ENCODE peak calls at places on chromosome 11, in seven cellular contexts. D is prostate gland, L is nephron progenitor cell, E is A549, N is DND-41, Q is upper lobe of left lung, P is GM10248. A is an unnamed sample.

GRCh38 chr11:14310696-14311095 is 48.3 kb downstream of the RRAS2 start:
- DNase-seq in D (no peak), L (no peak), E (no peak), N (no peak), Q (no peak), P (no peak), A (no peak)

GRCh38 chr11:128497057-128497957 is 90.1 kb downstream of the ETS1 start:
- DNase-seq in D (peak), L (no peak), E (peak), N (no peak), Q (no peak), P (peak), A (peak)

GRCh38 chr11:16154715-16155396 is 201.5 kb downstream of the SOX6 start:
- DNase-seq in D (no peak), L (no peak), E (peak), N (no peak), Q (peak), P (no peak), A (no peak)

GRCh38 chr11:118921121-118921928 is 4.4 kb downstream of the BCL9L start:
- DNase-seq in D (no peak), L (no peak), E (peak), N (no peak), Q (peak), P (no peak), A (no peak)

GRCh38 chr11:116955949-116956348 is 118.5 kb upstream of the APOA1 start:
- DNase-seq in D (no peak), L (no peak), E (no peak), N (no peak), Q (no peak), P (no peak), A (no peak)

GRCh38 chr11:123202723-123203122 is 7.7 kb upstream of the CLMP start:
- DNase-seq in D (no peak), L (no peak), E (no peak), N (no peak), Q (no peak), P (no peak), A (no peak)

GRCh38 chr11:15800121-15800800 is 556.1 kb downstream of the SOX6 start:
- DNase-seq in D (no peak), L (no peak), E (no peak), N (no peak), Q (peak), P (no peak), A (peak)

GRCh38 chr11:34975482-34975881 is 59.1 kb downstream of the PDHX start:
- DNase-seq in D (no peak), L (no peak), E (peak), N (no peak), Q (no peak), P (no peak), A (no peak)

GRCh38 chr11:34305095-34305692 is 52.6 kb downstream of the ABTB2 start:
- DNase-seq in D (peak), L (no peak), E (no peak), N (no peak), Q (no peak), P (no peak), A (no peak)

GRCh38 chr11:45751430-45751829 is 53.5 kb upstream of the SLC35C1 start:
- DNase-seq in D (no peak), L (peak), E (no peak), N (no peak), Q (no peak), P (no peak), A (no peak)

GRCh38 chr11:102653744-102654291 is 28.7 kb upstream of the MMP20 start:
- DNase-seq in D (no peak), L (no peak), E (no peak), N (no peak), Q (no peak), P (no peak), A (no peak)

GRCh38 chr11:102446606-102447005 is 6.0 kb downstream of the TMEM123 start:
- DNase-seq in D (no peak), L (no peak), E (peak), N (no peak), Q (no peak), P (no peak), A (no peak)

GRCh38 chr11:77874206-77874605 is 53.3 kb downstream of the AAMDC start:
- DNase-seq in D (no peak), L (no peak), E (no peak), N (no peak), Q (no peak), P (no peak), A (no peak)

GRCh38 chr11:32108576-32108975 is 17.7 kb downstream of the RCN1 start:
- DNase-seq in D (no peak), L (no peak), E (no peak), N (no peak), Q (no peak), P (no peak), A (no peak)

GRCh38 chr11:13495929-13496328 is at the start of gene PTH:
- DNase-seq in D (no peak), L (no peak), E (no peak), N (no peak), Q (no peak), P (no peak), A (no peak)

GRCh38 chr11:129237880-129238638 is 45.9 kb upstream of the ARHGAP32 start:
- DNase-seq in D (no peak), L (no peak), E (no peak), N (no peak), Q (no peak), P (no peak), A (no peak)

GRCh38 chr11:86115542-86116385 is 46.9 kb upstream of the PICALM start:
- DNase-seq in D (no peak), L (no peak), E (peak), N (no peak), Q (no peak), P (no peak), A (no peak)

GRCh38 chr11:74853223-74853622 is 95.7 kb downstream of the XRRA1 start:
- DNase-seq in D (no peak), L (no peak), E (no peak), N (no peak), Q (no peak), P (no peak), A (no peak)

GRCh38 chr11:128336203-128336602 is 251.2 kb downstream of the ETS1 start:
- DNase-seq in D (no peak), L (peak), E (peak), N (no peak), Q (peak), P (no peak), A (no peak)

GRCh38 chr11:2102132-2102882 is 36.9 kb downstream of the IGF2 start:
- DNase-seq in D (no peak), L (no peak), E (no peak), N (no peak), Q (no peak), P (no peak), A (no peak)

GRCh38 chr11:66281776-66282467 is 3.9 kb downstream of the CNIH2 start:
- DNase-seq in D (no peak), L (no peak), E (no peak), N (no peak), Q (no peak), P (no peak), A (no peak)

GRCh38 chr11:34053161-34053686 is 1.7 kb downstream of the CAPRIN1 start:
- DNase-seq in D (peak), L (peak), E (peak), N (peak), Q (peak), P (peak), A (peak)

GRCh38 chr11:123186291-123186690 is 8.8 kb downstream of the CLMP start:
- DNase-seq in D (no peak), L (no peak), E (no peak), N (no peak), Q (no peak), P (no peak), A (no peak)

GRCh38 chr11:10164621-10165020 is 129.4 kb downstream of the SBF2 start:
- DNase-seq in D (no peak), L (no peak), E (no peak), N (no peak), Q (no peak), P (no peak), A (no peak)

GRCh38 chr11:65207918-65208784 is 26.4 kb downstream of the CAPN1 start:
- DNase-seq in D (no peak), L (no peak), E (no peak), N (no peak), Q (peak), P (no peak), A (no peak)

GRCh38 chr11:39992550-39992949 is 1466.9 kb downstream of the LRRC4C start:
- DNase-seq in D (no peak), L (no peak), E (no peak), N (no peak), Q (no peak), P (no peak), A (no peak)

GRCh38 chr11:82505384-82505783 is 228.3 kb downstream of the FAM181B start:
- DNase-seq in D (no peak), L (no peak), E (no peak), N (no peak), Q (no peak), P (no peak), A (no peak)

GRCh38 chr11:93541884-93542752 is 1.1 kb downstream of the SMCO4 start:
- DNase-seq in D (peak), L (no peak), E (peak), N (peak), Q (peak), P (peak), A (peak)
- TF ChIP-seq CTCF in D (no peak), L (no peak), E (no peak), N (no peak), Q (no peak), P (no peak), A (no peak)

GRCh38 chr11:126607374-126607773 is 251.9 kb downstream of the ST3GAL4 start:
- DNase-seq in D (peak), L (peak), E (peak), N (peak), Q (no peak), P (peak), A (peak)
- TF ChIP-seq CTCF in D (peak), L (peak), E (peak), N (peak), Q (no peak), P (peak), A (peak)

GRCh38 chr11:72856551-72857342 is 42.5 kb downstream of the ATG16L2 start:
- DNase-seq in D (no peak), L (no peak), E (no peak), N (no peak), Q (no peak), P (no peak), A (no peak)
- TF ChIP-seq CTCF in D (no peak), L (no peak), E (no peak), N (no peak), Q (no peak), P (no peak), A (no peak)

DNA sequence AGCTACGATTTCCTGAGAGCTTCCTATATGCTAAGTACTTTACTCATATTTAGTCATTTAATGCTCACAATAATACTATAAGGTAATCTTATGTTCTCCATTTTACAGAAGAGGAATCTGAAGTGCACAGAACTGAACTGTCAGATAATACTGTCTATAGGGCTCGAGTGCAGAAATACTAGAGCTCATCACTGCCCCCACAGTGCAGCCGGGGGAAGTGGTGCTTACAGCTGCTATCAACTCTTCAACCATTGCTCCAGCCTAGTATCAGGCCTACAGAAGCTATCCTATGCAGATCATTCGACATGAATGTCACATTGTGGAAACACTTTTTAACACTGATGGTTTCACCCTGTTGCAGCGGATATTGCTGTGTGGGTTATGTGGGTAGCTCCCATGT is 929.9 kb downstream of the NTM start:
- DNase-seq in D (no peak), L (peak), E (no peak), N (peak), Q (no peak), P (no peak), A (no peak)
- TF ChIP-seq CTCF in D (no peak), L (peak), E (no peak), N (peak), Q (no peak), P (peak), A (no peak)